ENCODE peak calls at places on chromosomes 3 and 15, in six cellular contexts. Z, I, U, H, O and F are unnamed samples. For H3K4me1, the result is how much of the 10 kb centered on the place peaks cover.

GRCh38 chr3:128006471-128007424 is 45.5 kb upstream of the SEC61A1 start:
- DNase-seq in H (no peak), I (no peak), U (no peak), Z (no peak), O (peak), F (no peak)

GRCh38 chr15:69664572-69665326 is 212.1 kb downstream of the RPLP1 start:
- DNase-seq in O (no peak), U (no peak), Z (no peak), I (no peak), H (no peak), F (no peak)

GRCh38 chr15:82875411-82876003 is 66.1 kb downstream of the WHAMM start:
- DNase-seq in Z (no peak), H (no peak), U (no peak), I (no peak), O (no peak), F (no peak)

GRCh38 chr3:171346582-171346981 is 113.6 kb downstream of the TNIK start:
- DNase-seq in Z (no peak), H (no peak), O (no peak), U (no peak), I (no peak), F (no peak)

GRCh38 chr3:47661121-47661752 is 82.6 kb upstream of the CSPG5 start:
- DNase-seq in O (no peak), U (no peak), I (no peak), H (no peak), Z (no peak), F (no peak)

GRCh38 chr15:52080031-52080430 is 32.5 kb downstream of the BCL2L10 start:
- DNase-seq in U (no peak), Z (no peak), H (no peak), O (no peak), I (no peak), F (no peak)

GRCh38 chr3:181457756-181458155 is 254.0 kb upstream of the SOX2 start:
- DNase-seq in O (no peak), Z (no peak), U (no peak), I (no peak), H (no peak), F (no peak)

GRCh38 chr3:8529738-8530525 is 28.3 kb downstream of the LMCD1 start:
- DNase-seq in H (no peak), O (no peak), Z (no peak), I (no peak), U (no peak), F (peak)

GRCh38 chr3:94394885-94395284 is 332.0 kb downstream of the NSUN3 start:
- DNase-seq in O (no peak), U (no peak), I (no peak), H (no peak), Z (no peak), F (no peak)

GRCh38 chr15:48481802-48482201 is 150.6 kb downstream of the DUT start:
- DNase-seq in H (no peak), O (no peak), I (no peak), Z (no peak), U (no peak), F (no peak)

GRCh38 chr15:55398243-55398642 is 9.9 kb downstream of the CCPG1 start:
- DNase-seq in O (no peak), U (peak), I (no peak), H (no peak), Z (no peak), F (no peak)

GRCh38 chr15:89785064-89785770 is 9.1 kb downstream of the MESP2 start:
- DNase-seq in I (no peak), O (no peak), H (peak), U (no peak), Z (no peak), F (no peak)

GRCh38 chr3:46923559-46924350 is 46.2 kb downstream of the PTH1R start:
- DNase-seq in Z (no peak), H (peak), O (peak), I (no peak), U (peak), F (no peak)

GRCh38 chr15:52855157-52855556 is 65.0 kb upstream of the ONECUT1 start:
- DNase-seq in U (no peak), Z (no peak), O (no peak), I (no peak), H (no peak), F (no peak)

GRCh38 chr15:75130597-75131268 is 70.9 kb upstream of the C15orf39 start:
- DNase-seq in I (peak), H (no peak), U (no peak), Z (no peak), O (no peak), F (no peak)

GRCh38 chr3:150078983-150079739 is 108.5 kb upstream of the PFN2 start:
- DNase-seq in H (no peak), O (no peak), I (no peak), U (no peak), Z (no peak), F (no peak)

GRCh38 chr3:64399205-64399800 is 174.0 kb upstream of the PRICKLE2 start:
- DNase-seq in I (no peak), U (peak), Z (peak), H (peak), O (no peak), F (peak)

GRCh38 chr3:160725326-160725725 is 30.7 kb upstream of the PPM1L start:
- DNase-seq in O (no peak), H (no peak), I (no peak), Z (no peak), U (no peak), F (no peak)

GRCh38 chr3:9695322-9695721 is 8.3 kb upstream of the CPNE9 start:
- DNase-seq in U (no peak), I (no peak), O (no peak), H (no peak), Z (no peak), F (no peak)

GRCh38 chr15:31206386-31207174 is 105.1 kb upstream of the TRPM1 start:
- DNase-seq in H (no peak), Z (no peak), I (no peak), O (no peak), U (no peak), F (no peak)

GRCh38 chr3:75687323-75687722 is 23.2 kb downstream of the FRG2C start:
- DNase-seq in I (no peak), H (no peak), U (no peak), Z (no peak), O (peak), F (no peak)

GRCh38 chr3:42712344-42712648 is 9.7 kb upstream of the HHATL start:
- DNase-seq in U (no peak), O (peak), H (no peak), I (no peak), Z (no peak), F (no peak)

GRCh38 chr3:134037168-134037567 is 7.4 kb upstream of the SLCO2A1 start:
- DNase-seq in Z (no peak), H (no peak), I (no peak), O (peak), U (no peak), F (no peak)

GRCh38 chr3:77147836-77148578 is 108.1 kb downstream of the ROBO2 start:
- DNase-seq in Z (no peak), I (no peak), H (no peak), O (no peak), U (no peak), F (peak)

GRCh38 chr3:157633241-157633640 is 130.0 kb upstream of the VEPH1 start:
- DNase-seq in H (no peak), Z (no peak), O (no peak), U (no peak), I (no peak), F (no peak)

GRCh38 chr3:112042842-112043280 is 8.3 kb downstream of the TMPRSS7 start:
- DNase-seq in I (no peak), U (no peak), H (peak), O (no peak), Z (no peak), F (no peak)

GRCh38 chr3:112046599-112046998 is 12.1 kb downstream of the TMPRSS7 start:
- DNase-seq in H (no peak), U (no peak), O (no peak), Z (no peak), I (no peak), F (no peak)

GRCh38 chr3:112038863-112039262 is 4.3 kb downstream of the TMPRSS7 start:
- DNase-seq in I (peak), U (no peak), Z (no peak), H (no peak), O (no peak), F (no peak)

GRCh38 chr3:112047264-112047663 is 12.7 kb downstream of the TMPRSS7 start:
- DNase-seq in U (no peak), Z (no peak), I (no peak), O (no peak), H (no peak), F (no peak)

GRCh38 chr3:112043621-112044201 is 9.2 kb downstream of the TMPRSS7 start:
- DNase-seq in Z (peak), H (peak), O (no peak), U (peak), I (peak), F (peak)
- TF ChIP-seq ZNF274 in Z (no peak), H (no peak), O (no peak), U (no peak), I (no peak), F (no peak)

GRCh38 chr3:129559565-129560079 is 16.6 kb downstream of the H1-8 start:
- DNase-seq in Z (no peak), I (no peak), U (no peak), H (no peak), O (no peak), F (no peak)
- H3K4me1 ChIP-seq in Z (under half), I (under half), U (under half), H (under half), O (under half), F (under half)

GRCh38 chr3:60588806-60589205 is 662.4 kb downstream of the FHIT start:
- DNase-seq in Z (peak), U (no peak), H (no peak), O (no peak), I (no peak), F (no peak)
- TF ChIP-seq ZNF274 in Z (no peak), U (no peak), H (no peak), O (no peak), I (no peak), F (no peak)

DNA sequence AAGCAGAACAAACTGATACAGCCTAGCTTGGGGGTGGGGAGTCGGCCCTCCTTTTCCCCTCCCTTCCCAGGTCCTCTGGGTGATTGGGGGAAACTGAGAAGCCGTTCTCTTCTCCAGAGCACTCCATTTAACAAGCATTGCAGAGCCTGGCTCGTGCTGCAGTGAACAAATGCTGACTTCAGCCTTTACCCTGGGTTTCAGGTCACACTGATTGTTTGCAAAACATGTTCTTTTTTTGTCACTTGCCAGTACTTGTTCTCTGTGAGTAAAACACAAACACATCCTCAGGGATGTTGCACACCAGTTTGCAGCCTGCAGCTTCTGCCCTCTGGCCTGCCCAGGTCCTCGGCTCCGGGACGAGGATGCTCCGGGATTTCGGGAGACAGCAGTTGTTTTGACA is 132.8 kb downstream of the PGPEP1L start:
- DNase-seq in I (no peak), Z (no peak), H (no peak), O (no peak), U (no peak), F (no peak)
- H3K4me1 ChIP-seq in I (under half), Z (under half), H (under half), O (under half), U (under half), F (under half)

GRCh38 chr15:41438206-41438605 is 21.3 kb downstream of the RTF1 start:
- DNase-seq in H (no peak), I (no peak), Z (no peak), U (peak), O (no peak), F (no peak)
- TF ChIP-seq ZNF274 in H (no peak), I (no peak), Z (no peak), U (no peak), O (no peak), F (no peak)

GRCh38 chr3:177589921-177590336 is 392.6 kb upstream of the TBL1XR1 start:
- DNase-seq in I (no peak), Z (peak), H (peak), O (no peak), U (no peak), F (no peak)
- H3K4me1 ChIP-seq in I (under half), Z (under half), H (under half), O (under half), U (under half), F (under half)

DNA sequence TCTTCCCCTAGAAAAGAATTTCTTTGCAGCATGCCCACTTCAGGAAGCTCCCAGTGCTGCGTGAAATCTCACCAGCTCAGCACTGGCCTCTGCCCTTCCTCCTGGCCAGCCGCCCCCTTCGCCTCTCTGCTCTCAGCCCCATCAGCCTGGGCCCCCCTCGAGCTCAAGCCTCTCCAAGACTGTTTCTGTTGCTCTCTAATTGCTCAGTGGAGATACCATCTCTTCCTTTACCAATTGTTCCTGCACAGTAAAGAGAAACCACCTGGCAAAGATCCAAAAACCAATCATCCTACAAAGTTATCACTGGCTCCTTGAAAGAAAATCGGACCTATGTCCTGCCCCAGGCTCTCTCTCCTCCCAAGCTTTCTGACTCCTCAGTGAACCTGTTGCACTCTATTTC is 53.5 kb upstream of the FAM174B start:
- DNase-seq in H (no peak), O (no peak), U (no peak), Z (no peak), I (no peak), F (no peak)
- TF ChIP-seq ZNF274 in H (no peak), O (no peak), U (no peak), Z (no peak), I (no peak), F (no peak)

GRCh38 chr3:50163572-50163971 is 8.4 kb downstream of the SEMA3F start:
- DNase-seq in Z (no peak), H (no peak), I (no peak), U (no peak), O (no peak), F (no peak)
- H3K4me1 ChIP-seq in Z (under half), H (half or more), I (under half), U (under half), O (under half), F (under half)